ENCODE peak calls at places on chromosomes 11 and 22, in ten cellular contexts. N is fibroblast of lung, C is AG09319, F is lower leg skin, R is HCT116, E is cardiac fibroblast, Y is omental fat pad, D is GM13977, V is adrenal gland, M is mucosa of descending colon. O is an unnamed sample.

GRCh38 chr11:45333506-45333971 is 47.4 kb upstream of the SYT13 start:
- DNase-seq in N (peak), C (no peak), F (no peak), R (peak), E (peak), Y (no peak), D (no peak), V (no peak), M (peak), O (no peak)

GRCh38 chr22:19654338-19654922 is 59.9 kb upstream of the SEPTIN5 start:
- DNase-seq in N (no peak), C (no peak), F (no peak), R (no peak), E (no peak), Y (no peak), D (no peak), V (no peak), M (no peak), O (no peak)

GRCh38 chr11:122150484-122151124 is 34.6 kb upstream of the BLID start:
- DNase-seq in N (no peak), C (no peak), F (no peak), R (no peak), E (no peak), Y (no peak), D (no peak), V (no peak), M (no peak), O (no peak)

GRCh38 chr11:22666700-22667439 is 459 bp downstream of the GAS2 start:
- DNase-seq in N (peak), C (no peak), F (no peak), R (no peak), E (peak), Y (no peak), D (peak), V (peak), M (peak), O (no peak)

GRCh38 chr11:47204633-47204989 is 10.2 kb upstream of the DDB2 start:
- DNase-seq in N (peak), C (no peak), F (no peak), R (no peak), E (peak), Y (no peak), D (no peak), V (no peak), M (no peak), O (peak)

GRCh38 chr11:75920886-75921285 is 105.9 kb downstream of the UVRAG start:
- DNase-seq in N (no peak), C (no peak), F (no peak), R (no peak), E (no peak), Y (no peak), D (no peak), V (no peak), M (no peak), O (no peak)

GRCh38 chr11:86369668-86370067 is 5.0 kb upstream of the CCDC81 start:
- DNase-seq in N (no peak), C (no peak), F (no peak), R (no peak), E (no peak), Y (no peak), D (no peak), V (no peak), M (no peak), O (no peak)

GRCh38 chr11:58685973-58686720 is 45.6 kb downstream of the GLYAT start:
- DNase-seq in N (no peak), C (no peak), F (no peak), R (no peak), E (no peak), Y (no peak), D (no peak), V (no peak), M (no peak), O (no peak)

GRCh38 chr11:73372371-73372993 is 3.7 kb upstream of the RELT start:
- DNase-seq in N (no peak), C (no peak), F (no peak), R (peak), E (peak), Y (no peak), D (no peak), V (no peak), M (no peak), O (no peak)

GRCh38 chr11:78420796-78421209 is 3.2 kb upstream of the GAB2 start:
- DNase-seq in N (peak), C (no peak), F (no peak), R (no peak), E (peak), Y (peak), D (peak), V (peak), M (peak), O (no peak)

GRCh38 chr11:78691215-78691614 is 116.6 kb upstream of the NARS2 start:
- DNase-seq in N (peak), C (no peak), F (no peak), R (no peak), E (peak), Y (no peak), D (no peak), V (no peak), M (no peak), O (no peak)

GRCh38 chr22:46406791-46407190 is 71.3 kb downstream of the TRMU start:
- DNase-seq in N (no peak), C (no peak), F (no peak), R (no peak), E (no peak), Y (no peak), D (no peak), V (no peak), M (no peak), O (no peak)

GRCh38 chr11:42175203-42175602 is 715.8 kb upstream of the LRRC4C start:
- DNase-seq in N (peak), C (no peak), F (no peak), R (no peak), E (peak), Y (no peak), D (no peak), V (no peak), M (no peak), O (peak)

GRCh38 chr11:27865105-27865504 is 164.8 kb upstream of the BDNF start:
- DNase-seq in N (no peak), C (no peak), F (no peak), R (no peak), E (no peak), Y (no peak), D (no peak), V (no peak), M (no peak), O (no peak)

GRCh38 chr11:132123854-132124835 is 753.7 kb downstream of the NTM start:
- DNase-seq in N (no peak), C (no peak), F (no peak), R (no peak), E (no peak), Y (no peak), D (no peak), V (no peak), M (no peak), O (no peak)
- TF ChIP-seq CTCF in N (no peak), C (no peak), F (no peak), R (no peak), E (peak), Y (no peak), D (no peak), V (no peak), M (no peak), O (peak)

GRCh38 chr11:32616903-32617302 is 33.3 kb downstream of the EIF3M start:
- DNase-seq in N (no peak), C (no peak), F (no peak), R (no peak), E (no peak), Y (no peak), D (no peak), V (no peak), M (no peak), O (no peak)

GRCh38 chr11:32613500-32614151 is 30.0 kb downstream of the EIF3M start:
- DNase-seq in N (no peak), C (no peak), F (no peak), R (no peak), E (no peak), Y (no peak), D (peak), V (no peak), M (no peak), O (no peak)

GRCh38 chr11:32615422-32615821 is 31.8 kb downstream of the EIF3M start:
- DNase-seq in N (no peak), C (no peak), F (no peak), R (no peak), E (peak), Y (no peak), D (peak), V (no peak), M (no peak), O (no peak)

DNA sequence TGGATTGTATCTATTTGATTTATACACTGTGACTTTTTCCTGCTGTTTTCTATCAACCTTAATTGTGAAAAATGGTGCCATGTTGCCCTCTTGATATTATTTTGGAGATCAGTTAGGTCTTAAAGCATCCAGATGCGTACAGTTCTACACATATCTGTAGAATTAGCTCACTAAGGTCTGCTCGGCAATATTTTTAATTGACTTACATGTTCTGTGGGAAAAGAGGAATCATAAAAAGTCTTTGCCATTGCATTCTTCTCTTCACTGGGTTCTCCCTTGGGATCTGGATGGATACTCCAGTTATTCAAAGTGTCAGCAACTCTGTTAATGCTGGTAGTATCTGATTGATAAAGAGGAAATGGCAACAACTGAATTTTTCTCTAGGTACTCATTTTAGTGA is 27.3 kb downstream of the EIF3M start:
- DNase-seq in N (no peak), C (no peak), F (no peak), R (no peak), E (no peak), Y (no peak), D (no peak), V (no peak), M (no peak), O (no peak)
- TF ChIP-seq CTCF in N (no peak), C (no peak), F (no peak), R (no peak), E (no peak), Y (no peak), D (no peak), V (no peak), M (no peak), O (no peak)

DNA sequence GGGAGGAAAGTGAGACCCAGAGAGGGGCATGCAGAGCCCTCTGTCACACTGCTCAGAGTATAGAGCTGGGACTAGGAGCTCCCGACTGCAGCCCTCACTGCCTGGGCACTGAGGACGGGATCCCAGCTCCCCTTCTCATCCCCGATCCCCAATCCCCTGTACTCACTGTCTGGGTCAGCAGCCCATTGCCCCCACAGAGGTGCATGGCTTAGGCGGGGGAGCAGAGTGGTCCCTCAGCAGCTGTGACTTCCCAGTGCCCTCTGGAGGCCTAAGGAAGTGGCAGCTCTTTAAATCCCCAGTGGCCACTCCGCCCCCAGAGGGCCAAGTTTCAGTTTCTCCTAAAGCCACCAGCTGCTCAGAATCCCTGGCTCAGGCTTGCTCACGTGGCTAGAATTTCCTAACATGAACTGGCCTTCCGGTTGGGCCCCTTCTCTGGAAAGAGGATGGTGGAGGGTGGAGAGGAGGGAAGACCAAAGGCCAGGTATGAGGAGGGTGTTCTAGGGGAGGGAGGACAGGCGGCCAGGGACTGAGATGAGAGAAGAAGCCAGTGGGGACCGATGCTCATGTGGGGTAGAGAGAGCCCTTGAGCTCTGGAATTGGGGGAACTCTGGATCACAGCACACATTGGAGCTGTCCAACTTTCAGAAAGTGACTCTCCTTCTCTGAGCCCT is at the start of gene BATF2:
- DNase-seq in N (peak), C (peak), F (peak), R (peak), E (peak), Y (no peak), D (peak), V (peak), M (peak), O (peak)
- TF ChIP-seq CTCF in N (peak), C (peak), F (no peak), R (peak), E (peak), Y (no peak), D (peak), V (peak), M (peak), O (peak)

GRCh38 chr11:96049426-96049825 is 125.5 kb upstream of the MTMR2 start:
- DNase-seq in N (peak), C (no peak), F (no peak), R (no peak), E (peak), Y (no peak), D (no peak), V (no peak), M (no peak), O (no peak)

GRCh38 chr11:96051820-96052219 is 127.9 kb upstream of the MTMR2 start:
- DNase-seq in N (no peak), C (no peak), F (no peak), R (no peak), E (peak), Y (no peak), D (peak), V (no peak), M (no peak), O (peak)

GRCh38 chr11:96054870-96055705 is 131.2 kb upstream of the MTMR2 start:
- DNase-seq in N (peak), C (no peak), F (no peak), R (peak), E (peak), Y (no peak), D (no peak), V (no peak), M (no peak), O (no peak)

GRCh38 chr11:96052921-96053631 is 129.2 kb upstream of the MTMR2 start:
- DNase-seq in N (peak), C (no peak), F (no peak), R (no peak), E (peak), Y (no peak), D (no peak), V (no peak), M (no peak), O (peak)

GRCh38 chr11:96050435-96051182 is 126.7 kb upstream of the MTMR2 start:
- DNase-seq in N (peak), C (no peak), F (no peak), R (no peak), E (peak), Y (no peak), D (no peak), V (no peak), M (no peak), O (no peak)
- TF ChIP-seq CTCF in N (peak), C (no peak), F (no peak), R (no peak), E (peak), Y (no peak), D (no peak), V (no peak), M (no peak), O (no peak)

GRCh38 chr11:67275606-67276409 is 9.5 kb downstream of the GRK2 start:
- DNase-seq in N (no peak), C (no peak), F (no peak), R (no peak), E (no peak), Y (no peak), D (no peak), V (no peak), M (peak), O (no peak)
- TF ChIP-seq CTCF in N (no peak), C (no peak), F (no peak), R (no peak), E (no peak), Y (no peak), D (peak), V (no peak), M (no peak), O (no peak)

GRCh38 chr11:13357232-13357631 is 79.6 kb downstream of the BMAL1 start:
- DNase-seq in N (no peak), C (no peak), F (no peak), R (no peak), E (no peak), Y (no peak), D (no peak), V (no peak), M (no peak), O (no peak)

GRCh38 chr11:13355191-13355590 is 77.6 kb downstream of the BMAL1 start:
- DNase-seq in N (no peak), C (no peak), F (no peak), R (no peak), E (no peak), Y (no peak), D (no peak), V (no peak), M (no peak), O (no peak)

GRCh38 chr11:13358871-13359270 is 81.3 kb downstream of the BMAL1 start:
- DNase-seq in N (peak), C (no peak), F (no peak), R (no peak), E (no peak), Y (no peak), D (no peak), V (no peak), M (no peak), O (no peak)

GRCh38 chr11:13352711-13353110 is 75.1 kb downstream of the BMAL1 start:
- DNase-seq in N (no peak), C (no peak), F (no peak), R (no peak), E (no peak), Y (no peak), D (no peak), V (no peak), M (no peak), O (no peak)

GRCh38 chr11:13354335-13354734 is 76.7 kb downstream of the BMAL1 start:
- DNase-seq in N (no peak), C (no peak), F (no peak), R (no peak), E (peak), Y (no peak), D (no peak), V (no peak), M (no peak), O (no peak)
- TF ChIP-seq CTCF in N (peak), C (peak), F (no peak), R (peak), E (peak), Y (no peak), D (no peak), V (no peak), M (no peak), O (peak)

O was measured in foreskin keratinocyte.